ENCODE peak calls at places on chromosomes 5 and 9, in eight cellular contexts. M is keratinocyte; O is PC-3; P is astrocyte of the cerebellum; B is effector memory CD4-positive, alpha-beta T cell; T is aorta; N is fibroblast of mammary gland; J is mesendoderm. A is an unnamed sample.

GRCh38 chr5:16082982-16083381 is 96.6 kb downstream of the MARCHF11 start:
- DNase-seq in O (no peak), P (no peak), M (no peak), J (no peak), N (no peak), T (no peak), B (no peak), A (no peak)

GRCh38 chr5:56288880-56289601 is 55.9 kb upstream of the ANKRD55 start:
- DNase-seq in T (no peak), B (no peak), O (no peak), J (no peak), M (no peak), N (no peak), P (no peak), A (no peak)

GRCh38 chr5:159660401-159660800 is 255.9 kb upstream of the ADRA1B start:
- DNase-seq in P (no peak), N (peak; percentile 9), J (peak; percentile 70), M (no peak), O (peak; percentile 38), T (no peak), B (no peak), A (no peak)

GRCh38 chr5:6082685-6083084 is 295.7 kb downstream of the MED10 start:
- DNase-seq in M (no peak), T (no peak), P (no peak), B (no peak), O (peak; percentile 86), N (peak; percentile 11), J (no peak), A (no peak)

GRCh38 chr5:138438724-138439536 is at the start of gene REEP2:
- DNase-seq in O (peak; percentile 38), T (peak; percentile 71), M (no peak), J (peak; percentile 79), P (no peak), N (peak; percentile 32), B (peak; percentile 42), A (no peak)

GRCh38 chr5:83095973-83096539 is 18.7 kb downstream of the XRCC4 start:
- DNase-seq in P (peak; percentile 35), M (peak; percentile 42), O (peak; percentile 89), J (peak; percentile 53), T (peak; percentile 75), N (peak; percentile 87), B (no peak), A (peak; percentile 62)

GRCh38 chr5:144697847-144698262 is 527.2 kb downstream of the KCTD16 start:
- DNase-seq in B (no peak), P (peak; percentile 91), J (peak; percentile 65), N (peak; percentile 89), T (no peak), O (peak; percentile 62), M (no peak), A (peak; percentile 92)

GRCh38 chr9:88433583-88434240 is 45.5 kb downstream of the SPIN1 start:
- DNase-seq in O (peak; percentile 44), P (no peak), T (no peak), M (no peak), J (peak; percentile 58), B (no peak), N (peak; percentile 51), A (no peak)

DNA sequence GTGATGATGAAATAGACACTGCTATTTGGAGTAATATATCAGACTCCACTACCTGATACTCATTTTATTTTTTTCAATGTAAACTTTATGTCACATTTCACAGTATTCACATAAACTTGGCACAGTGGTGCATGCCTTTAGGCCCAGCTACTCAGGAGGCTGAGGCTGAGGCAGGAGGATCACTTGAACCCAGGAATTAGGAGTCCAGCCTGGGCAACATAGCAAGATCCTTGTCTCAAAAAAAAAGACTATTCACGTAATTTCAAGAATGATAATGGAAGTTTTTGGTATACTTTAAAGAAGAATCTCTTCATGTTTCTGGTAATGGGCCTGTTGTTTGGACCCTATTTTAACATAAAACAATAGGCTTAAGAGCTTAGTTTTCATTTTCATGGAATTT is 47.4 kb downstream of the SLC25A51 start:
- DNase-seq in O (no peak), N (no peak), P (no peak), B (no peak), J (no peak), M (no peak), T (no peak), A (no peak)
- H3K4me3 ChIP-seq in O (no peak overlapping the region), N (no peak overlapping the region), P (no peak overlapping the region), B (no peak overlapping the region), J (no peak overlapping the region), M (no peak overlapping the region), T (no peak overlapping the region), A (no peak overlapping the region)

DNA sequence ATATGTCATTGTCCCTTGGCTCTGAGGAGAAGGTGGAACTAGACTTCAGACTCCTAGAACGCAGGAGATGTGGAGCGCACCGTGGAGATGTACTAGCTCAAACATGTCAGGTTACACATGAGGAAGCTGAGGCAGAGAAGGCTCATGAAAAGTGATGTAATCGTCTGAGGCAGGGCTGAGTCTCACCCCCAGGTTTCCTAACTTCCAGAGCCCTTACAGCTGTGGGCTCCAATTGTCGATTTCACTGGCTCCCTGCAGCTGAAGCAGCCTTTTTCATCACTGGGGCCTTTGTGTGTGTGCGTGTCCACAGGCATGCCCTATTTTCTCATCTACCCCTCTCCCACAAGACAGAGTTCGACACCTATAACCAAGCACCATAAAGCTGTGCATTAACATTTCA is 370.6 kb downstream of the NTRK2 start:
- DNase-seq in T (no peak), N (no peak), M (no peak), P (no peak), B (no peak), J (no peak), O (no peak), A (no peak)
- H3K4me3 ChIP-seq in T (no peak overlapping the region), N (no peak overlapping the region), M (no peak overlapping the region), P (no peak overlapping the region), B (no peak overlapping the region), J (no peak overlapping the region), O (no peak overlapping the region), A (no peak overlapping the region)

DNA sequence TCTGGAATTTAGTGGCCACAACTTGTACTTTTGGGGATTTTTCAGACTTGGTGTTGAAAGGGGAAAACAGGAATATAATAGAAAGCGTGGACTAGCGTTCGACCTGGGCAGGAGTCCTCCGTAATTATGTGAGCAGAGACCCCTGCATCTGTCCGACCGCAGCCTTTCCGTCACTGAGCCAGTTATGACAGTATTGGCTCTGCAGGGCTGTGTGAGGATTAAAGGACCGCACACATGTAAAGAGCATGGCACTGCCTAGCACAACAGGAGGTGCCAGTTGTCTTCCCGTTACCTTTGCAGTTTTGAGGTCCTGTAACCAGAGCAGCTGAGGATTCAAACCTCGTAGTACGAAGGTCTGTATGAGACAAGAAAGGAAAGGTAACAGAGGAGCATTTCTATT is 1.2 kb downstream of the B4GALT7 start:
- DNase-seq in O (no peak), P (no peak), B (no peak), T (no peak), M (no peak), J (no peak), N (no peak), A (no peak)
- H3K4me3 ChIP-seq in O (peak overlapping the region; percentile 99), P (peak overlapping the region; percentile 81), B (no peak overlapping the region), T (no peak overlapping the region), M (peak overlapping the region; percentile 95), J (no peak overlapping the region), N (peak overlapping the region; percentile 82), A (peak overlapping the region; percentile 86)

GRCh38 chr9:97365634-97366033 is 46.3 kb upstream of the TDRD7 start:
- DNase-seq in B (no peak), P (no peak), T (no peak), M (no peak), O (no peak), N (no peak), J (no peak), A (no peak)

GRCh38 chr9:97367729-97368128 is 44.2 kb upstream of the TDRD7 start:
- DNase-seq in P (no peak), N (no peak), O (no peak), B (no peak), T (no peak), M (no peak), J (no peak), A (no peak)

GRCh38 chr9:97366889-97367288 is 45.0 kb upstream of the TDRD7 start:
- DNase-seq in P (no peak), N (no peak), B (no peak), T (no peak), M (no peak), J (no peak), O (no peak), A (no peak)

GRCh38 chr9:97366476-97366875 is 45.4 kb upstream of the TDRD7 start:
- DNase-seq in N (no peak), M (no peak), O (no peak), J (no peak), P (no peak), T (no peak), B (no peak), A (no peak)

DNA sequence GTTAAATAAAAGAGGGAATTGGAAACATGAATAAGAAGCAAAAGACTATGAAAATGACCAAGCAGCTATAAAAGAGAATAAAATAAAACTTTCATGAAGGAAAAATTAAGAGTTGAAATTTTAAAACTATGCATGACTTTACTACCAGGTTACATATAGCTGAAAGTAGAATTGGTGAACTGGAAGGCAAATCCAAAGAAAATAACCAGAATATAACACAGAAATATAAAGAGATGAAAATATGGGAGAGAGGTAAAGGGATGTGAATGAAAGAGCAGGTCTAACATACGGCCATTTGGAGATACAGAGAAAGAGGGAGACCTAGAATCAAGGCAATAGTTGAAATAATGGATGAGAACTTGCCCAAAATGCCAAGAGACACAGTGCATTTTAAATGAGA is 42.9 kb upstream of the TDRD7 start:
- DNase-seq in P (no peak), O (no peak), B (no peak), T (no peak), M (no peak), N (no peak), J (no peak), A (no peak)
- H3K4me3 ChIP-seq in P (no peak overlapping the region), O (no peak overlapping the region), B (no peak overlapping the region), T (no peak overlapping the region), M (no peak overlapping the region), N (no peak overlapping the region), J (no peak overlapping the region), A (no peak overlapping the region)